ENCODE peak calls at places on chromosome 7, in six cellular contexts. R is HCT116, F is K562, U is SK-N-SH, H is GM12878, I is HepG2. Y is an unnamed sample.

GRCh38 chr7:36045830-36046341 is 107.2 kb upstream of the EEPD1 start:
- DNase-seq in U (no peak), I (no peak), H (no peak), R (no peak), F (no peak), Y (peak; percentile 29)

GRCh38 chr7:156692849-156693248 is 52.3 kb downstream of the RNF32 start:
- DNase-seq in F (no peak), U (no peak), R (no peak), I (no peak), H (no peak), Y (no peak)

GRCh38 chr7:137036768-137037167 is 168.3 kb downstream of the CHRM2 start:
- DNase-seq in I (no peak), F (no peak), H (no peak), U (no peak), R (no peak), Y (peak; percentile 4)

GRCh38 chr7:3668743-3669142 is 367.7 kb downstream of the SDK1 start:
- DNase-seq in R (no peak), U (no peak), H (no peak), I (no peak), F (no peak), Y (no peak)

GRCh38 chr7:112395893-112396292 is 54.4 kb upstream of the IFRD1 start:
- DNase-seq in I (no peak), U (no peak), H (no peak), R (no peak), F (no peak), Y (no peak)

GRCh38 chr7:70566659-70567058 is 565.3 kb upstream of the GALNT17 start:
- DNase-seq in R (no peak), U (no peak), F (no peak), H (no peak), I (no peak), Y (no peak)

GRCh38 chr7:135232720-135233119 is 918 bp upstream of the STRA8 start:
- DNase-seq in R (peak; percentile 40), F (peak; percentile 80), H (no peak), U (peak; percentile 57), I (no peak), Y (peak; percentile 70)

GRCh38 chr7:47227762-47228177 is 354.1 kb downstream of the TNS3 start:
- DNase-seq in I (no peak), U (peak; percentile 28), F (peak; percentile 82), H (peak; percentile 46), R (peak; percentile 39), Y (no peak)

GRCh38 chr7:155530601-155531000 is 15.8 kb downstream of the CNPY1 start:
- DNase-seq in H (no peak), I (no peak), F (no peak), R (no peak), U (no peak), Y (no peak)

GRCh38 chr7:22579961-22580360 is 80.0 kb upstream of the STEAP1B start:
- DNase-seq in U (no peak), R (no peak), I (no peak), F (no peak), H (no peak), Y (no peak)

GRCh38 chr7:54546081-54546985 is 4.2 kb downstream of the VSTM2A start:
- DNase-seq in I (peak; percentile 20), H (no peak), F (peak; percentile 38), R (no peak), U (peak; percentile 90), Y (peak; percentile 77)

GRCh38 chr7:139753693-139754111 is 24.1 kb downstream of the HIPK2 start:
- DNase-seq in I (no peak), R (no peak), H (no peak), U (no peak), F (no peak), Y (no peak)

GRCh38 chr7:47381132-47381495 is 200.8 kb downstream of the TNS3 start:
- DNase-seq in I (no peak), R (no peak), U (no peak), F (no peak), H (no peak), Y (no peak)

GRCh38 chr7:111801277-111801676 is 239.0 kb upstream of the IMMP2L start:
- DNase-seq in H (no peak), F (no peak), U (no peak), R (no peak), I (no peak), Y (no peak)

GRCh38 chr7:135265637-135266036 is 32.0 kb downstream of the STRA8 start:
- DNase-seq in F (no peak), R (no peak), H (no peak), I (no peak), U (no peak), Y (no peak)

GRCh38 chr7:45973725-45974532 is 52.9 kb upstream of the IGFBP3 start:
- DNase-seq in I (peak; percentile 98), F (no peak), H (no peak), R (no peak), U (no peak), Y (no peak)

GRCh38 chr7:124635416-124635815 is 130.2 kb downstream of the GPR37 start:
- DNase-seq in H (no peak), R (no peak), I (no peak), U (no peak), F (no peak), Y (peak; percentile 65)

GRCh38 chr7:29480456-29480855 is 83.2 kb upstream of the PRR15 start:
- DNase-seq in F (no peak), H (no peak), I (no peak), U (no peak), R (no peak), Y (no peak)

GRCh38 chr7:21221130-21221529 is 206.8 kb upstream of the SP4 start:
- DNase-seq in F (no peak), R (no peak), U (no peak), I (no peak), H (no peak), Y (no peak)

GRCh38 chr7:85287126-85287825 is 100.4 kb upstream of the SEMA3D start:
- DNase-seq in I (no peak), F (no peak), H (no peak), R (no peak), U (no peak), Y (no peak)

GRCh38 chr7:3250725-3251124 is 50.3 kb upstream of the SDK1 start:
- DNase-seq in H (no peak), R (no peak), U (no peak), I (no peak), F (no peak), Y (no peak)

GRCh38 chr7:21146642-21147423 is 281.1 kb upstream of the SP4 start:
- DNase-seq in U (no peak), I (no peak), R (no peak), H (no peak), F (no peak), Y (peak; percentile 64)

GRCh38 chr7:128833148-128833938 is 3.1 kb downstream of the FLNC start:
- DNase-seq in U (peak; percentile 60), I (no peak), R (no peak), F (peak; percentile 89), H (no peak), Y (peak; percentile 55)

GRCh38 chr7:50641442-50642405 is 76.5 kb upstream of the DDC start:
- DNase-seq in F (no peak), I (peak; percentile 18), U (no peak), R (no peak), H (no peak), Y (no peak)

GRCh38 chr7:71712653-71713180 is 580.8 kb downstream of the GALNT17 start:
- DNase-seq in U (no peak), H (no peak), F (no peak), R (no peak), I (no peak), Y (no peak)

GRCh38 chr7:71718563-71718962 is 586.6 kb downstream of the GALNT17 start:
- DNase-seq in U (no peak), R (no peak), F (no peak), I (no peak), H (no peak), Y (peak; percentile 28)

GRCh38 chr7:71721742-71722141 is 589.8 kb downstream of the GALNT17 start:
- DNase-seq in I (no peak), R (no peak), H (no peak), U (no peak), F (no peak), Y (no peak)

GRCh38 chr7:71716741-71717140 is 584.8 kb downstream of the GALNT17 start:
- DNase-seq in U (no peak), I (no peak), H (no peak), F (no peak), R (no peak), Y (no peak)
- H2AFZ ChIP-seq in U (no peak overlapping the region), I (no peak overlapping the region), H (no peak overlapping the region), F (no peak overlapping the region), R (no peak overlapping the region), Y (no peak overlapping the region)

DNA sequence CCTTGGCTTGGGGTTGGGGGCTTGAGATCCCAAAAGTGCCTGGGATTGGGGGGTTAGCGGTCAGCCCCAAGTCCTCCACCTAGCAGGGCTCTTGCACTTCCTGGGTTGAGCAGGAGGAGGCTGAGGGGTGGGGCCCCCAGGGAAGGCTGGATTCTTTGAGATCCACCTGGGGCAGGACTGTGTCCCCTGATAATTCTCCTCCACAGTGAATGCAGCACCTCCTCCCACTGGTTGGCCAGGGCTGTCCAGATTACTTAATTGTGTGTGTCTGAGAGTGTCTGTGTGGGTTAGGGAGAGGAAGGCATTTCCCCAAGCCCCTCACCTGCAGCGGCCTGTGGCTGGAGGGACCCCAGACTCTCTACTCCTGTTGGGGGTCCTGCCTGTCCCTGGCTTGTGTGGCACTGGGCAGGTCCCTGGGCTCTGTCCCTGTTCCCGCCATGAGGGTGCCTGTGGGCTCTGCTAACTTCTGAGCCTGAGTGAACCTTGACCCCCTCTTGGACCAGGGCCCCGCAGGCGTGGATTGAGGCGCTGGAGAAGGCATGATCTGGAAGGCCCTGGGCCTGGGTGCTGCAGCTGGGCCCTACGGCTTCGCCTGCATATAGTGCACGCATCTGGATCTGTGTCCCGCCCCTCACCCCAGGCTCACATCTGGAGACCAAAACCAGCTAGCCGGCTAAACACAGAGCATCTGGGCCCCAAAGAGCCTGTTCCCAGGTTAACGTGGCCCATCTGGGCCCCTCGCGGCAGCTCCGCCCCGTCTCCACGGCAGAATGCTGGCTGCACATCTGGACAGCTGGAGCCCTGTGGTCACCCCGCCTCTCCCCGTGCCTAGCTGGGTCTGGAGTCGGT is 10.4 kb downstream of the TMEM270 start:
- DNase-seq in U (peak; percentile 85), F (peak; percentile 38), I (no peak), H (no peak), R (no peak), Y (no peak)
- TF ChIP-seq REST in U (no peak), F (no peak), I (no peak), H (no peak), R (no peak), Y (no peak)

GRCh38 chr7:158430308-158431034 is 157.2 kb downstream of the PTPRN2 start:
- DNase-seq in F (no peak), I (no peak), R (no peak), H (no peak), U (peak; percentile 52), Y (no peak)

GRCh38 chr7:158431941-158432347 is 155.7 kb downstream of the PTPRN2 start:
- DNase-seq in I (peak; percentile 28), U (peak; percentile 39), H (no peak), R (peak; percentile 54), F (peak; percentile 75), Y (no peak)

GRCh38 chr7:158428842-158429753 is 158.5 kb downstream of the PTPRN2 start:
- DNase-seq in R (no peak), H (no peak), I (no peak), F (no peak), U (peak; percentile 91), Y (no peak)

GRCh38 chr7:158431055-158431940 is 156.3 kb downstream of the PTPRN2 start:
- DNase-seq in H (no peak), U (peak; percentile 38), I (no peak), R (no peak), F (no peak), Y (no peak)

GRCh38 chr7:158432369-158433270 is 155.0 kb downstream of the PTPRN2 start:
- DNase-seq in F (no peak), U (peak; percentile 35), H (no peak), I (peak; percentile 95), R (no peak), Y (no peak)
- H2AFZ ChIP-seq in F (no peak overlapping the region), U (no peak overlapping the region), H (no peak overlapping the region), I (no peak overlapping the region), R (peak overlapping the region; percentile 88), Y (peak overlapping the region; percentile 56)

GRCh38 chr7:117127585-117128168 is 174.4 kb downstream of the ST7 start:
- DNase-seq in H (peak; percentile 23), I (peak; percentile 55), U (no peak), R (peak; percentile 28), F (peak; percentile 34), Y (peak; percentile 68)
- TF ChIP-seq REST in H (no peak), I (no peak), U (no peak), R (no peak), F (no peak), Y (no peak)